ENCODE peak calls at places on chromosomes 16 and 17, in nine cellular contexts. O is HS-5, W is hippocampal formation, G is AG08395, H is foreskin fibroblast, S is HTR-8/SVneo, U is adrenal gland, R is H54, M is glutamatergic neuron. F is an unnamed sample.

GRCh38 chr16:30725465-30725792 is 22.8 kb upstream of the PHKG2 start:
- DNase-seq in R (no peak), U (no peak), W (no peak), S (no peak), H (no peak), G (no peak), M (no peak), O (no peak), F (no peak)

GRCh38 chr17:47172698-47173565 is 16.2 kb downstream of the CDC27 start:
- DNase-seq in M (no peak), H (no peak), G (no peak), W (no peak), R (no peak), S (no peak), U (no peak), O (no peak), F (no peak)

GRCh38 chr16:85916141-85916890 is 17.4 kb downstream of the IRF8 start:
- DNase-seq in W (no peak), M (no peak), R (peak; percentile 32), U (peak; percentile 66), G (no peak), O (no peak), S (no peak), H (no peak), F (no peak)

GRCh38 chr17:45942284-45942683 is 47.9 kb downstream of the MAPT start:
- DNase-seq in M (peak; percentile 65), U (peak; percentile 25), O (no peak), R (no peak), W (peak; percentile 99), H (peak; percentile 54), G (peak; percentile 60), S (no peak), F (no peak)

GRCh38 chr17:72702136-72702735 is 390.3 kb downstream of the SLC39A11 start:
- DNase-seq in U (no peak), H (peak; percentile 51), R (peak; percentile 84), M (no peak), W (no peak), S (peak; percentile 75), O (no peak), G (peak; percentile 71), F (peak; percentile 80)

GRCh38 chr17:37708616-37709212 is 36.1 kb downstream of the HNF1B start:
- DNase-seq in S (peak; percentile 32), U (no peak), G (no peak), W (no peak), R (peak; percentile 44), O (no peak), H (no peak), M (no peak), F (no peak)

GRCh38 chr17:27247071-27247957 is 46.6 kb upstream of the WSB1 start:
- DNase-seq in H (peak; percentile 84), O (no peak), S (peak; percentile 44), R (no peak), W (no peak), G (peak; percentile 15), M (no peak), U (peak; percentile 88), F (no peak)

GRCh38 chr16:58011652-58012051 is 10.4 kb downstream of the USB1 start:
- DNase-seq in O (peak; percentile 60), H (peak; percentile 75), G (peak; percentile 81), U (no peak), W (no peak), S (peak; percentile 69), R (no peak), M (no peak), F (no peak)

GRCh38 chr16:9092282-9092962 is 978 bp downstream of the HAPSTR1 start:
- DNase-seq in M (peak; percentile 41), S (no peak), U (peak; percentile 42), R (no peak), H (peak; percentile 57), G (no peak), O (no peak), W (no peak), F (no peak)

GRCh38 chr17:62592305-62593099 is 35.0 kb upstream of the MRC2 start:
- DNase-seq in O (no peak), U (no peak), W (no peak), R (no peak), S (no peak), M (no peak), G (no peak), H (peak; percentile 27), F (no peak)

GRCh38 chr16:2432801-2433505 is 3.7 kb downstream of the CCNF start:
- DNase-seq in M (no peak), S (no peak), O (no peak), H (no peak), G (no peak), R (no peak), U (no peak), W (no peak), F (no peak)

GRCh38 chr16:30354423-30355143 is 525 bp downstream of the CD2BP2 start:
- DNase-seq in R (no peak), G (no peak), U (no peak), H (peak; percentile 19), W (no peak), O (no peak), S (no peak), M (peak; percentile 66), F (no peak)

GRCh38 chr16:6335072-6335471 is 997.6 kb upstream of the RBFOX1 start:
- DNase-seq in O (no peak), R (peak; percentile 5), G (no peak), S (no peak), M (peak; percentile 56), U (no peak), H (no peak), W (no peak), F (no peak)

GRCh38 chr17:58575511-58575910 is 61.1 kb upstream of the MTMR4 start:
- DNase-seq in M (no peak), H (peak; percentile 69), R (peak; percentile 48), S (peak; percentile 30), G (peak; percentile 55), O (peak; percentile 37), W (no peak), U (no peak), F (peak; percentile 29)

GRCh38 chr17:57916925-57917858 is 38.0 kb downstream of the CUEDC1 start:
- DNase-seq in R (no peak), M (no peak), S (no peak), G (no peak), U (no peak), O (no peak), W (peak; percentile 62), H (no peak), F (peak; percentile 48)

GRCh38 chr16:72978212-72978611 is 69.7 kb downstream of the ZFHX3 start:
- DNase-seq in U (no peak), M (no peak), S (no peak), W (no peak), R (no peak), H (no peak), G (no peak), O (no peak), F (no peak)

GRCh38 chr17:31443386-31443785 is 51.9 kb downstream of the RAB11FIP4 start:
- DNase-seq in S (no peak), U (no peak), H (no peak), R (no peak), W (no peak), M (no peak), G (no peak), O (no peak), F (no peak)

GRCh38 chr16:84359326-84359725 is 9.0 kb upstream of the ATP2C2 start:
- DNase-seq in M (no peak), G (no peak), W (no peak), U (no peak), R (no peak), S (no peak), O (no peak), H (no peak), F (no peak)

GRCh38 chr17:20922128-20922670 is 120.6 kb downstream of the USP22 start:
- DNase-seq in M (no peak), G (peak; percentile 58), H (peak; percentile 77), W (no peak), S (no peak), O (peak; percentile 20), U (no peak), R (peak; percentile 22), F (no peak)

GRCh38 chr17:75917443-75918111 is 12.9 kb upstream of the MRPL38 start:
- DNase-seq in R (no peak), U (no peak), G (no peak), O (no peak), M (no peak), W (no peak), S (no peak), H (no peak), F (no peak)

GRCh38 chr17:3535253-3535995 is 22.2 kb downstream of the TRPV3 start:
- DNase-seq in H (peak; percentile 81), M (peak; percentile 83), O (no peak), R (no peak), W (peak; percentile 84), G (peak; percentile 89), S (no peak), U (peak; percentile 59), F (peak; percentile 76)

GRCh38 chr16:81456523-81457325 is 12.1 kb downstream of the CMIP start:
- DNase-seq in M (no peak), H (no peak), W (no peak), G (no peak), O (no peak), S (no peak), R (no peak), U (no peak), F (no peak)

GRCh38 chr16:49213594-49213993 is 68.0 kb downstream of the CBLN1 start:
- DNase-seq in G (no peak), W (no peak), U (no peak), O (no peak), R (no peak), S (no peak), M (no peak), H (no peak), F (no peak)

GRCh38 chr17:28346746-28347246 is 10.5 kb downstream of the POLDIP2 start:
- DNase-seq in W (no peak), O (no peak), R (no peak), S (no peak), U (peak; percentile 85), H (no peak), G (no peak), M (no peak), F (no peak)

GRCh38 chr16:60225541-60225940 is 1491.4 kb upstream of the GOT2 start:
- DNase-seq in W (no peak), S (no peak), U (no peak), M (no peak), H (no peak), R (no peak), G (no peak), O (no peak), F (no peak)

GRCh38 chr17:27348196-27348595 is 54.3 kb downstream of the WSB1 start:
- DNase-seq in U (no peak), G (no peak), M (no peak), S (no peak), W (no peak), H (no peak), R (no peak), O (no peak), F (no peak)

GRCh38 chr17:65039349-65039988 is 17.1 kb downstream of the GNA13 start:
- DNase-seq in G (no peak), O (no peak), U (no peak), R (no peak), H (no peak), W (no peak), M (no peak), S (no peak), F (no peak)

GRCh38 chr17:18860161-18860972 is 2.4 kb downstream of the PRPSAP2 start:
- DNase-seq in S (no peak), M (no peak), O (no peak), G (no peak), U (no peak), R (no peak), W (no peak), H (peak; percentile 38), F (no peak)

GRCh38 chr16:84898447-84898846 is 78.7 kb downstream of the CRISPLD2 start:
- DNase-seq in S (no peak), W (no peak), G (no peak), R (peak; percentile 19), M (no peak), H (peak; percentile 37), O (no peak), U (no peak), F (no peak)

GRCh38 chr17:69173118-69173517 is 31.4 kb upstream of the ABCA6 start:
- DNase-seq in G (no peak), M (no peak), S (no peak), U (no peak), W (no peak), O (no peak), R (no peak), H (no peak), F (no peak)

GRCh38 chr17:73340093-73340596 is 28.3 kb upstream of the CDC42EP4 start:
- DNase-seq in S (peak; percentile 97), G (peak; percentile 94), H (peak; percentile 96), W (no peak), O (peak; percentile 90), R (peak; percentile 93), M (no peak), U (peak; percentile 84), F (peak; percentile 71)